ENCODE peak calls at places on chromosomes 2 and 18, in seven cellular contexts. X, T, D, L, K, Y and F are unnamed samples. For H3K9me3, the result is how much of the 10 kb centered on the place peaks cover.

GRCh38 chr2:239819974-239820555 is 205.1 kb downstream of the NDUFA10 start:
- DNase-seq in T (no peak), X (peak), K (no peak), D (no peak), L (no peak), Y (no peak), F (no peak)

GRCh38 chr2:172288603-172289002 is 138.8 kb upstream of the ITGA6 start:
- DNase-seq in T (peak), K (no peak), X (no peak), Y (no peak), D (no peak), L (no peak), F (no peak)

GRCh38 chr2:125596612-125597011 is 1059.3 kb upstream of the GYPC start:
- DNase-seq in D (no peak), Y (no peak), T (no peak), L (no peak), X (no peak), K (no peak), F (no peak)

GRCh38 chr2:45643543-45644542 is 7.6 kb upstream of the PRKCE start:
- DNase-seq in T (no peak), K (no peak), Y (no peak), L (peak), X (peak), D (peak), F (peak)

GRCh38 chr2:37809525-37809924 is 115.6 kb upstream of the RMDN2 start:
- DNase-seq in T (peak), D (peak), X (peak), L (no peak), K (no peak), Y (no peak), F (no peak)

GRCh38 chr2:194567661-194568017 is 1089.4 kb upstream of the SLC39A10 start:
- DNase-seq in K (no peak), L (no peak), X (no peak), T (no peak), Y (no peak), D (no peak), F (no peak)

GRCh38 chr18:37997695-37998094 is 432.1 kb upstream of the CELF4 start:
- DNase-seq in D (no peak), Y (no peak), K (no peak), L (no peak), X (no peak), T (no peak), F (no peak)

GRCh38 chr2:226030369-226031077 is 631.0 kb downstream of the NYAP2 start:
- DNase-seq in T (peak), Y (no peak), L (peak), X (peak), K (no peak), D (no peak), F (no peak)

GRCh38 chr2:75466708-75467311 is 93.9 kb downstream of the EVA1A start:
- DNase-seq in X (peak), Y (no peak), T (peak), L (peak), K (peak), D (peak), F (peak)

GRCh38 chr2:33230133-33230618 is 246.3 kb upstream of the RASGRP3 start:
- DNase-seq in Y (no peak), X (no peak), D (no peak), K (no peak), T (no peak), L (no peak), F (no peak)

GRCh38 chr18:55239764-55240163 is 280.5 kb upstream of the CCDC68 start:
- DNase-seq in Y (no peak), L (no peak), D (no peak), K (no peak), T (no peak), X (no peak), F (no peak)

GRCh38 chr2:10790228-10790973 is 22.2 kb downstream of the PDIA6 start:
- DNase-seq in K (no peak), D (no peak), T (no peak), L (no peak), Y (no peak), X (no peak), F (no peak)

GRCh38 chr2:174049895-174050294 is 84.7 kb upstream of the SP3 start:
- DNase-seq in T (no peak), K (no peak), X (no peak), Y (no peak), D (peak), L (no peak), F (no peak)

GRCh38 chr2:151560289-151560688 is 150.6 kb downstream of the RIF1 start:
- DNase-seq in K (no peak), X (peak), Y (no peak), D (peak), L (no peak), T (no peak), F (no peak)

GRCh38 chr2:242060212-242060835 is 190.8 kb downstream of the RTP5 start:
- DNase-seq in X (no peak), L (no peak), K (no peak), T (no peak), Y (no peak), D (no peak), F (no peak)

GRCh38 chr18:7677424-7677823 is 110.3 kb downstream of the PTPRM start:
- DNase-seq in K (no peak), D (no peak), Y (no peak), X (no peak), T (no peak), L (no peak), F (no peak)

GRCh38 chr2:189304360-189304759 is 124.8 kb upstream of the COL5A2 start:
- DNase-seq in X (no peak), T (no peak), D (no peak), K (no peak), L (no peak), Y (no peak), F (no peak)

DNA sequence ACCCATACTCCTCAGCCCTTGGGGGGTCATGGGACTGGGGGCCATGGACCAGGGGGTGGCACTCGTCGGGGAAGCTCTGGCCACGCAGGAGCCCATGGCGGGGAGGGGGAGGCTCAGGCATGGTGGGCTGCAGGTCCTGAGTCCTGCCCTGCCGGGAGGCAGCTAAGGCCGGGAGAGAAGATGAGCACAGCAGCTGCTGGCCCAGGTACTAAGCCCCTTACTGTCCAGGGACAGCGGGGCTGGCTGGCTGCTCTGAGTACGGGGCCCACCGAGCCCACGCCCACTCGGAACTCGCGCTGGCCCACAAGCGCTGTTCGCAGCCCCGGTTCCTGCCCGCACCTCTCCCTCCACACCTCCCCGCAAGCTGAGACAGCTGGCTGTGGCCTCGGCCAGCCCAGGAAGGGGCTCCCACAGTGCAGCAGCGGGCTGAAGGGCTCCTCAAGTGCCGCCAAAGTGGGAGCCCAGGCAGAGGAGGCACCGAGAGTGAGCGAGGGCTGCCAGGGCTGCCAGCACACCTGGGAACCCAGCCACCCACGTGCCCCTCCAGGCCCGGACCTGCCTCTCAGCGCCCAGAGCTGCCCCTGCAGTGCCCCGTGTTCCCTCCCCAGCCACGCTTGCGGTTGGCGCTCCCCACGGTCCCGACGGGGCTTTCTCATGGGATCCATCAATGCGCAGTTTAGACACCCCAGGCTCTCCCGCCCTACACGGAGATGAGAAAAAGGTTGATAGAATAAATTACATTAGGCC is 33.6 kb upstream of the ZNF236 start:
- DNase-seq in D (no peak), T (no peak), Y (no peak), X (no peak), K (no peak), L (no peak), F (no peak)
- H3K9me3 ChIP-seq in D (under half), T (under half), Y (under half), X (under half), K (under half), L (under half), F (under half)

DNA sequence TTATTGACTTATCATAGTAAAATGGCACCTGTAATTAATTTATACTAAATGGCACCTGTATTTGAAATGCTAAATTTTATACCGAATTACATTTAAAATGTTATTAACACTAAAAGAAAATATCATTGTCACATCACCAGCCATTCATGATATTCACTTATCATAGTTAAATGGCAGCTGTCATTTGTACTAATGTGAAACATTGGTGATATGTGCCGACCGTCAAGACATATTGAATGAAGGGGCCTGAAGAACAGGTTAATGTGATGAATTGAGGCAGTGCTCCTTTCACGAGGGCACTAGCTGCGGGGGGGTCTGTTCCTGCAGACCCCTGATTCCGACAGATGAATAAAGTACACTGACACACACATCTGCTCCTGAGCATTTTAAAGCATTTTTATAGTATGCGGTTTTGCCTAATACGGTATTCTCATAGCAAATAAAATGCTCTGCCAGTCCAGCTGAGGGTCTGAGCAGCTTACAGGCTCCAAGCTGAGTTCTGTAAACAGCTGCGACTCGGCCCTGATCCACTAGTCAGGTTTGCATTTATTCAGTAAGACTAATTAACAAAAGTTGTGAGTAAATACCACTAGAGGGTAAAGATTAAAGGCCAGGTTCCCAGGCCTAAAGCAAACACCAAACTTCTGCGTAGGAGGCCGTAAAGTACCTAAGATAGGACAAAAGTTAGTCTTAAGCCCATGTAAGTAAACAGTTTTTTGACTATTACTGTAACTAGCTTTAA is 593.4 kb upstream of the NETO1 start:
- DNase-seq in K (no peak), Y (no peak), L (no peak), X (no peak), T (no peak), D (no peak), F (no peak)
- TF ChIP-seq YY1 in K (no peak), Y (no peak), L (no peak), X (no peak), T (no peak), D (no peak), F (no peak)

DNA sequence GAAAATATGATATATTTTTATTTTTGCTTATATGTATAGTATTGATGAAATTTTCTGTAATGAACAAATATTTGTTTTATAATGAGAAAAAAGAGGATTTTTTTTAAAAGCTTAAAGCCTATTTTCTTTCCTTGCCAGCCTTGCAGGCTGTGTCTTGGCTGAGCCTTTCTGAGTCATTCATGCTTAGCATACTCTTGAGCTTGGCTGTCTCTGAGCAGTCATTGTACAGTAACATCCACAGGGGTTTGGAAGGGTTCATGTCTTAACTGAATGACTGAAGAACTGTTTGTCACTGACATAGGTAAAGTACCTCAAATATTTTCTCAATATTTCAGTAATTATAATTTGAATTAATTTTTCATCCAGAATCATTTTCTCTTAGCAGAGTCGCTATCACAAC is 49.3 kb downstream of the GPR39 start:
- DNase-seq in X (no peak), T (no peak), K (no peak), D (no peak), L (no peak), Y (no peak), F (no peak)
- H3K9me3 ChIP-seq in X (under half), T (under half), K (half or more), D (under half), L (half or more), Y (under half), F (half or more)

DNA sequence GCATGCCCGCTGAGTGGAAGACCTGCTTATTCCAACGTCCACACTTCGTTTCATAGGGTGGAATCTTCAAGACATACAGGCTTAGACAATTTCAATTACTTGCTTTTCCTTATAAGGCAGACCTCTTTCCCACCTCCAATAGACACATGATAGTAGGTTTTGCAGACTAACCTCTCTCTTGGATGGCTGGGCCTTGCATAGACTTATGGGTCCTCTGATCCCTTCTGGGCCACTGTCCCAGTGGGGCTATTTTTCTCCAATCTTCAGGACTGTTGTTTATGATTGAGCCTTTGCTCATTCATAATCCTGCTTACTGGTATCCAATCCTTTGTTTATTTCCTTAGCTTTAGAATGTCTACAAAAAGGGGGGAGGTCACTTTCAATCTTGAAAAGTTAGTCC is 138.9 kb downstream of the FAM210A start:
- DNase-seq in Y (no peak), D (no peak), X (no peak), T (no peak), L (no peak), K (no peak), F (no peak)
- TF ChIP-seq YY1 in Y (no peak), D (no peak), X (no peak), T (no peak), L (no peak), K (no peak), F (no peak)

GRCh38 chr2:102145939-102146338 is 3.4 kb downstream of the IL1R1 start:
- DNase-seq in K (no peak), L (no peak), X (no peak), D (no peak), Y (no peak), T (no peak), F (no peak)

GRCh38 chr2:102149644-102150455 is 7.3 kb downstream of the IL1R1 start:
- DNase-seq in Y (no peak), K (no peak), D (no peak), X (no peak), T (no peak), L (no peak), F (no peak)

GRCh38 chr2:102145107-102145506 is 2.6 kb downstream of the IL1R1 start:
- DNase-seq in D (no peak), L (no peak), K (no peak), Y (no peak), T (no peak), X (no peak), F (no peak)

GRCh38 chr2:102147935-102148334 is 5.4 kb downstream of the IL1R1 start:
- DNase-seq in L (no peak), D (no peak), X (no peak), Y (no peak), T (no peak), K (no peak), F (no peak)

DNA sequence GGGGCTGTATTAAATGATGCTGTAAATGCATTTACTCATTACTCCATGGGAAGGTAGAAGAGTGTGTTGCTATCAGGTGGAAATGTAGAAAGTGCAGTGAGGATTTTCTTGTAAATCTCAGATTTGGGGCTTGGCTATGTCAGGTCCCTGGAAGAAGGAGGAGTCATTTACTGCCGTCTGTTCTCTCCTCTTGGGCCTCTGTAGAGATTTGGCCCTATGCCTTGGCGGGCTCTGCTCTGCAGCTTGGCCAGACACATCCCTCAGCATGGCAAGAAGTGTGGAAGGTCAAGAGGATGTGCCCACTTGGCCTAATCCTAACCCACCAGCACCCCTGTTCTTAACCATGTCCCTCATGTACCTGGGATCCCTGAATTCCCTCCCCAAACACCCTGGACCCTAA is 6.7 kb downstream of the IL1R1 start:
- DNase-seq in L (no peak), Y (no peak), K (no peak), T (no peak), D (no peak), X (no peak), F (no peak)
- H3K9me3 ChIP-seq in L (under half), Y (under half), K (under half), T (under half), D (under half), X (under half), F (under half)

GRCh38 chr2:39059366-39059952 is 61.4 kb downstream of the SOS1 start:
- DNase-seq in K (no peak), T (peak), D (peak), L (peak), X (peak), Y (no peak), F (peak)
- TF ChIP-seq YY1 in K (no peak), T (no peak), D (no peak), L (no peak), X (no peak), Y (no peak), F (no peak)

DNA sequence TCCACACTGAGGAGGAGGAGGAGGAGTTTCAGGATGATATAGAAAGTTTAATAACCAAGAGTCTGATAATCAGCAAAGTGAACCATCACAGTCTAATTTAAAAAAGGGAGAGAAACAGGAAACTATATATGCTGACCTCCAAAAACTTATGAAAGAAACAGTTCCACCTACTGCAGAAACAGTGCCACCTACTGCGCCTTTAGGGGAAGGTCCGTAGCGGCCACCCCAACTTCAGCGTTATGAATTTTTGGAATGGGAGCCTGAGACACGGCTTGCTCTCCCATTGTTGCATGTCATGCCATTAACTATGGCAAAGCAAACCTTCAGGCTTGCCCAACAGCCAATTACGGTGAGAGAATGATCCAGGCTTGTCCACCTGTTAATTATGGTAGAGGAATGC is 1719.2 kb upstream of the LRRTM1 start:
- DNase-seq in D (no peak), X (no peak), T (no peak), K (no peak), L (no peak), Y (no peak), F (no peak)
- H3K9me3 ChIP-seq in D (under half), X (under half), T (under half), K (under half), L (under half), Y (under half), F (under half)

DNA sequence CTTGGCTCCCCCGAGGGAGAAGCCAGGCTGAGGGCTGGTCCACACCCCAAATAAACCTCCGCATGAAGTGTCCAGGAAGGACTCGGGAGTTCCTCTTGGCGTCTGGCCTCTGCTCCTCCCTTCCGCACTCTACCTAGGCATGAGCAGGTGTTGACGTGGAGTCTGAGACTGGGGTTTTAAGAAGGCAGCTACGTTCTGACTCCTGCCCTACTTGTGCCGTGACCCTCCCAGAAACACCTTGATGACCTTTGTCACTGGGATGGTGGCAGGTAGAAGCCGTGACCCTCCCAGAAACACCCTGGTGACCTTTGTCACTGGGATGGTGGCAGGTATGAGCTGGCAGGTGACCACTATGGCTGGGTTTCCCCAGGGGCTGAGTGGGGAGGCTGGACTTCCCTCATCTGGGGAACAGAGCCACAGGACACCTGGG is 54.8 kb downstream of the HS6ST1 start:
- DNase-seq in T (no peak), L (no peak), X (no peak), Y (no peak), K (no peak), D (no peak), F (no peak)
- TF ChIP-seq YY1 in T (no peak), L (no peak), X (no peak), Y (no peak), K (no peak), D (no peak), F (no peak)